ENCODE peak calls at places on chromosomes 1 and 21, in five cellular contexts. T, C, U, N and V are unnamed samples.

GRCh38 chr21:45864436-45864835 is 117.1 kb upstream of the COL6A1 start:
- DNase-seq in N (no peak), T (no peak), C (no peak), U (no peak), V (no peak)

GRCh38 chr1:24074817-24075725 is 36.9 kb downstream of the MYOM3 start:
- DNase-seq in U (peak), T (no peak), N (no peak), C (no peak), V (no peak)

GRCh38 chr1:214604543-214604942 is 1.5 kb downstream of the CENPF start:
- DNase-seq in T (no peak), U (no peak), N (no peak), C (no peak), V (no peak)

GRCh38 chr1:59443355-59443754 is 146.5 kb downstream of the FGGY start:
- DNase-seq in U (no peak), N (no peak), T (no peak), C (no peak), V (no peak)

GRCh38 chr1:241640867-241641542 is 836 bp upstream of the CHML start:
- DNase-seq in U (no peak), N (no peak), T (peak), C (no peak), V (peak)

GRCh38 chr1:92324784-92325183 is 25.9 kb downstream of the RPAP2 start:
- DNase-seq in T (no peak), C (no peak), U (no peak), N (no peak), V (no peak)

GRCh38 chr1:231421616-231421970 is 494 bp downstream of the EGLN1 start:
- DNase-seq in U (no peak), T (no peak), C (no peak), N (no peak), V (peak)

GRCh38 chr21:38798481-38798882 is 7.2 kb upstream of the ETS2 start:
- DNase-seq in C (no peak), U (no peak), N (peak), T (peak), V (no peak)

GRCh38 chr1:72635719-72636118 is 353.4 kb upstream of the NEGR1 start:
- DNase-seq in T (no peak), C (no peak), N (no peak), U (no peak), V (peak)

GRCh38 chr1:116203192-116203723 is 92.1 kb downstream of the MAB21L3 start:
- DNase-seq in T (no peak), U (peak), C (no peak), N (no peak), V (no peak)

GRCh38 chr1:25562101-25562927 is 18.9 kb downstream of the LDLRAP1 start:
- DNase-seq in C (no peak), T (no peak), U (no peak), N (no peak), V (no peak)

GRCh38 chr1:203217139-203217621 is 12.3 kb downstream of the CHIT1 start:
- DNase-seq in C (no peak), U (peak), T (no peak), N (no peak), V (peak)

GRCh38 chr1:78561856-78562255 is 58.4 kb upstream of the IFI44L start:
- DNase-seq in U (no peak), T (no peak), N (no peak), C (no peak), V (no peak)

GRCh38 chr21:29264721-29265120 is 34.0 kb upstream of the BACH1 start:
- DNase-seq in T (no peak), N (no peak), U (no peak), C (no peak), V (no peak)

GRCh38 chr1:51740652-51741051 is 123.8 kb downstream of the OSBPL9 start:
- DNase-seq in T (no peak), C (no peak), N (no peak), U (no peak), V (no peak)

GRCh38 chr1:197692965-197693364 is 82.3 kb downstream of the DENND1B start:
- DNase-seq in U (no peak), T (no peak), C (no peak), N (peak), V (no peak)

GRCh38 chr1:99766378-99766800 is at the start of gene FRRS1:
- DNase-seq in T (peak), U (peak), C (peak), N (peak), V (peak)

GRCh38 chr1:204445860-204446412 is 34.3 kb upstream of the PPP1R15B start:
- DNase-seq in N (no peak), T (peak), U (peak), C (no peak), V (peak)

GRCh38 chr1:230286890-230287269 is 139.3 kb downstream of the PGBD5 start:
- DNase-seq in C (no peak), U (no peak), T (no peak), N (no peak), V (no peak)

GRCh38 chr21:45615145-45615711 is 28.3 kb upstream of the PCBP3 start:
- DNase-seq in C (no peak), T (no peak), U (no peak), N (no peak), V (no peak)

GRCh38 chr1:117067528-117068370 is 7.6 kb downstream of the TTF2 start:
- DNase-seq in T (peak), U (peak), N (peak), C (no peak), V (peak)

GRCh38 chr1:21762022-21762404 is 20.9 kb downstream of the USP48 start:
- DNase-seq in N (no peak), C (no peak), T (no peak), U (no peak), V (no peak)

GRCh38 chr1:3609016-3609768 is 2.1 kb downstream of the MEGF6 start:
- DNase-seq in N (no peak), C (no peak), T (no peak), U (no peak), V (no peak)

GRCh38 chr1:160622885-160623633 is 23.8 kb downstream of the SLAMF1 start:
- DNase-seq in N (no peak), T (no peak), U (no peak), C (no peak), V (no peak)

GRCh38 chr1:223215026-223215425 is 72.0 kb upstream of the TLR5 start:
- DNase-seq in C (no peak), U (no peak), T (no peak), N (no peak), V (no peak)

GRCh38 chr21:34983680-34984086 is 65.4 kb downstream of the RUNX1 start:
- DNase-seq in C (no peak), N (no peak), U (no peak), T (no peak), V (no peak)

GRCh38 chr1:62139410-62139809 is 55.2 kb upstream of the L1TD1 start:
- DNase-seq in N (no peak), T (no peak), C (no peak), U (no peak), V (no peak)

GRCh38 chr1:62142550-62142949 is 52.1 kb upstream of the L1TD1 start:
- DNase-seq in T (no peak), C (no peak), N (no peak), U (peak), V (no peak)

GRCh38 chr1:62140666-62141065 is 54.0 kb upstream of the L1TD1 start:
- DNase-seq in N (no peak), C (no peak), U (no peak), T (no peak), V (no peak)

DNA sequence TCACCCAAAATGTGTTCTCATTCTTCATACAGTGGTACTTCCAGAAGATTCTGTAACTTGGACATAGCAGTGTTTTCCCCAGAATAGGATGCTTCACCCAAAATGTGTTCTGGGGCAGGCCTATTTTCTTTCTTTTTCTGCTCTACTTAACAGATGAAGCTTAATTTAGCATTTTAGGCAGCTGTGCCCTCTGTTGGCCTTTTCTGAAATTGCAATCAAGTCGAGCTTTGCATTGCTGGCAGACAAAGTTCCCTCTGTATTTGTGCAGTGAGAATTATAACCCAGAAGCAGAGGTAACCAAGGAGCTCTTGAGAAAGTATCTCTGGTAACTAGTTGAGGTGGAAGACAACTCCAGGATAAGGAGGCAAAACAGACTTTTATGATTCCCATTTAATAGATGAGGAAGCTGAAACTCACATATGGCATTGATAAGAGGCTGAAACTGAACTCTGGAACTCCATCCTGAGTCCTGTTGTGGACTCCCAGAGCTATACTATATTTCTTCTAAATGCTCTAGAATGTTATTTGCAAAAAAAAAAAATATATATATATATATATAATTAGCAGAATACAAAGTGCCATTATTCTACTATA is 50.3 kb upstream of the L1TD1 start:
- DNase-seq in U (peak), C (peak), T (peak), N (peak), V (peak)
- TF ChIP-seq REST in U (no peak), C (no peak), T (no peak), N (no peak), V (no peak)

DNA sequence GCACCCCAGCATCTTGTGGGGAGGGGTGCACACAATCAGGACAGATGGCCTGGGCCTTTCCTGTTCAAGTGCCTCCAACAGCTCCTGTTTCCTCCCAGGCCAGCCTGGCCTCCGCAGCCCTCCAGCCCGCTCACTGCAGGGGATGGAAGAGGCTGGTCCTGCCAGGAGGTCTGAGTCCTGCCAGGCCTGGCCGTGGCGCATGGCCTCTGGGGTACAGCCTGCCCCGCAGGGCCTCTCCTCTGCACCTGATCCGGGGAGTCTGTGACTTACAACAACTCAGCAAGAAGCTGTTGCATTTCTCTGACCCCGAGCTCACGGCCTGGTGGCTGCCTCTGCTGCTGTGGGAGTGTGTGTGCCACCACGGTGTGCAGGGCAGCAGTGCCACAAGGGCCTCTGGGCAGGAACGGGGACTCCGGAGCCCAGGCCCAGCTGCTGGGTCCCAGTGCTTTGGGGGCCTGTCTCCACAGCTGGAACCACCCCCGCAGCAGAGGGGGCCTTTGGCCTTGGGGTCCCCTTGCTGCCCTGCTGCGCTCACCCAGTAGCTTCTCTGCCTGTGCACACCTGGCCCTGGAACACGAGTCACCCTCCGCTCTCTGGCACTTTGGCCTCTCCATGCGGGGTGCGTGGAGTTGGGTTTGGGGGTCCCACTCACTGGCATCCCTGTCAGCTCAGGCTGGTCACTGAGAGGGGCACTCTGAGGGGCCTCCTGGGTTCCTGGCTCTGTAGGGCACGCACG is 17.4 kb upstream of the LRRC3 start:
- DNase-seq in C (no peak), T (no peak), N (no peak), U (no peak), V (no peak)
- TF ChIP-seq REST in C (no peak), T (no peak), N (no peak), U (no peak), V (no peak)

GRCh38 chr1:31811605-31812004 is 4.2 kb downstream of the SPOCD1 start:
- DNase-seq in N (no peak), C (no peak), U (peak), T (no peak), V (no peak)
- TF ChIP-seq REST in N (no peak), C (no peak), U (no peak), T (no peak), V (no peak)

GRCh38 chr1:209621329-209621728 is 30.9 kb downstream of the LAMB3 start:
- DNase-seq in N (no peak), T (no peak), C (no peak), U (no peak), V (no peak)
- TF ChIP-seq REST in N (no peak), T (no peak), C (no peak), U (no peak), V (no peak)

DNA sequence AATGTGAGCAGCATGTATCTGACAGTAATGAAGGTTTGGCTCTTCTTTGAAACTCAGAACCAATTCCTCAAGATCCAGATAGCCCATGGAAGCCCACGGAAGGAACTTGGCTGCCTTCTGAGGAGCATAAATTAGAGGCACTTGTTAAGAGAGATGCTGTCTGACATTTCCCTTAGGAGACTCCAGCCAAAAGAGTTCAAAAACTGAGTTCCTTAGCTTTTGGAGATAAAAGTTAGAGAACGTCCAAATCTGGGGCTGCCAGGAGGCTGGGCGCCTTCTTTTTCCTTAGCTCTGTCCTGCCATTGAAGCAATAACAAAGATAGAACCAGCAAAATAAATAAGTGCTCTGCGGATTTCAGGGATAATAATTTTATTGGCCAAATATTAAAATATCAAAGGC is 439.6 kb upstream of the USP24 start:
- DNase-seq in C (no peak), T (no peak), U (no peak), N (no peak), V (no peak)
- TF ChIP-seq REST in C (no peak), T (no peak), U (no peak), N (no peak), V (no peak)

DNA sequence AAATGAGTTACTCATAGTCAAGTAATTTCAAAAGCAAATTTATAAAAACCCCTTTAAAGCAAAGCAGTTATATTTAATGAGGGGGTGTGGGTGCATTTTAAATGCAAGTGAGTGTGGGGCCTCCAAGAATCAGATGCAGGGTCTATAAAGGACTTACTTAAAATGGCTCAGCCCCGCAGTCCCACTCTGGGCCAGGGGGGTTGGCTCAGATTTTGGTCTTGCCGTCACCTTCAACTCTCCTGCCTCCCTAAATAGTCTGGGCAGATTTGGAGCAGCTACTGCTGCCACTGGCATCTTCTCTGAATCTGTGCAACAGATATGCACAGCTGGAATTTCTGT is 16.2 kb downstream of the AMPD2 start:
- DNase-seq in T (no peak), U (no peak), N (no peak), C (no peak), V (no peak)
- TF ChIP-seq REST in T (no peak), U (no peak), N (no peak), C (no peak), V (no peak)